ENCODE peak calls at places on chromosomes 12 and 14, in five cellular contexts. One of them, this sample, is unnamed.

GRCh38 chr12:118544569-118544968 is 168.2 kb downstream of the SUDS3 start:
- DNase-seq in activated naive CD4-positive, alpha-beta T cell treated with Interleukin-2 at 50 U/mL for 16 hours: no peak
- DNase-seq in nephron progenitor cell: no peak
- DNase-seq in activated CD4-positive, alpha-beta T cell treated with anti-CD3 and anti-CD28 coated beads, Interleukin-2, amount 50 U/mL, for 1 hour: no peak
- DNase-seq in heart left ventricle: no peak
- DNase-seq in this sample: no peak

GRCh38 chr12:68367903-68368302 is 35.7 kb upstream of the MDM1 start:
- DNase-seq in activated CD4-positive, alpha-beta T cell treated with anti-CD3 and anti-CD28 coated beads, Interleukin-2, amount 50 U/mL, for 1 hour: no peak
- DNase-seq in activated naive CD4-positive, alpha-beta T cell treated with Interleukin-2 at 50 U/mL for 16 hours: no peak
- DNase-seq in heart left ventricle: no peak
- DNase-seq in nephron progenitor cell: no peak
- DNase-seq in this sample: no peak

GRCh38 chr12:120012067-120012621 is 23.1 kb downstream of the BICDL1 start:
- DNase-seq in heart left ventricle: no peak
- DNase-seq in activated CD4-positive, alpha-beta T cell treated with anti-CD3 and anti-CD28 coated beads, Interleukin-2, amount 50 U/mL, for 1 hour: peak; percentile 73
- DNase-seq in activated naive CD4-positive, alpha-beta T cell treated with Interleukin-2 at 50 U/mL for 16 hours: peak; percentile 81
- DNase-seq in nephron progenitor cell: peak; percentile 7
- DNase-seq in this sample: no peak

GRCh38 chr14:88792572-88793258 is at the start of gene EML5:
- DNase-seq in nephron progenitor cell: peak; percentile 90
- DNase-seq in activated naive CD4-positive, alpha-beta T cell treated with Interleukin-2 at 50 U/mL for 16 hours: peak; percentile 82
- DNase-seq in heart left ventricle: peak; percentile 66
- DNase-seq in activated CD4-positive, alpha-beta T cell treated with anti-CD3 and anti-CD28 coated beads, Interleukin-2, amount 50 U/mL, for 1 hour: peak; percentile 83
- DNase-seq in this sample: peak; percentile 81

GRCh38 chr12:18259906-18260682 is 1.2 kb upstream of the PIK3C2G start:
- DNase-seq in heart left ventricle: no peak
- DNase-seq in activated naive CD4-positive, alpha-beta T cell treated with Interleukin-2 at 50 U/mL for 16 hours: no peak
- DNase-seq in nephron progenitor cell: no peak
- DNase-seq in activated CD4-positive, alpha-beta T cell treated with anti-CD3 and anti-CD28 coated beads, Interleukin-2, amount 50 U/mL, for 1 hour: no peak
- DNase-seq in this sample: no peak

GRCh38 chr14:104794641-104795467 is 694 bp downstream of the AKT1 start:
- DNase-seq in activated CD4-positive, alpha-beta T cell treated with anti-CD3 and anti-CD28 coated beads, Interleukin-2, amount 50 U/mL, for 1 hour: no peak
- DNase-seq in nephron progenitor cell: peak; percentile 48
- DNase-seq in activated naive CD4-positive, alpha-beta T cell treated with Interleukin-2 at 50 U/mL for 16 hours: no peak
- DNase-seq in heart left ventricle: peak; percentile 46
- DNase-seq in this sample: no peak

GRCh38 chr12:12278899-12279298 is 12.1 kb upstream of the LRP6 start:
- DNase-seq in activated CD4-positive, alpha-beta T cell treated with anti-CD3 and anti-CD28 coated beads, Interleukin-2, amount 50 U/mL, for 1 hour: no peak
- DNase-seq in nephron progenitor cell: no peak
- DNase-seq in activated naive CD4-positive, alpha-beta T cell treated with Interleukin-2 at 50 U/mL for 16 hours: no peak
- DNase-seq in heart left ventricle: no peak
- DNase-seq in this sample: no peak

GRCh38 chr12:7723926-7724325 is 12.7 kb downstream of the DPPA3 start:
- DNase-seq in heart left ventricle: no peak
- DNase-seq in activated CD4-positive, alpha-beta T cell treated with anti-CD3 and anti-CD28 coated beads, Interleukin-2, amount 50 U/mL, for 1 hour: no peak
- DNase-seq in nephron progenitor cell: no peak
- DNase-seq in activated naive CD4-positive, alpha-beta T cell treated with Interleukin-2 at 50 U/mL for 16 hours: no peak
- DNase-seq in this sample: no peak

GRCh38 chr14:100818221-100818699 is 7.7 kb upstream of the MEG3 start:
- DNase-seq in heart left ventricle: no peak
- DNase-seq in nephron progenitor cell: no peak
- DNase-seq in activated CD4-positive, alpha-beta T cell treated with anti-CD3 and anti-CD28 coated beads, Interleukin-2, amount 50 U/mL, for 1 hour: no peak
- DNase-seq in activated naive CD4-positive, alpha-beta T cell treated with Interleukin-2 at 50 U/mL for 16 hours: no peak
- DNase-seq in this sample: no peak

This sample was measured in heart right ventricle.